ENCODE peak calls at places on chromosomes 5 and 9, in six cellular contexts. One of them, this sample, is unnamed.

GRCh38 chr9:69351227-69351626 is 26.2 kb downstream of the ENTREP1 start:
- DNase-seq in B cell: no peak
- DNase-seq in ovary: no peak
- DNase-seq in mammary epithelial cell: no peak
- DNase-seq in WTC11: no peak
- DNase-seq in stomach: no peak
- DNase-seq in this sample: no peak

GRCh38 chr5:149466457-149466972 is 84.7 kb downstream of the CSNK1A1 start:
- DNase-seq in B cell: no peak
- DNase-seq in ovary: no peak
- DNase-seq in mammary epithelial cell: peak
- DNase-seq in WTC11: no peak
- DNase-seq in stomach: no peak
- DNase-seq in this sample: peak

GRCh38 chr5:177447066-177447610 is 524 bp downstream of the PRR7 start:
- DNase-seq in B cell: peak
- DNase-seq in ovary: peak
- DNase-seq in mammary epithelial cell: peak
- DNase-seq in WTC11: peak
- DNase-seq in stomach: peak
- DNase-seq in this sample: peak

GRCh38 chr5:91306497-91306896 is 76.6 kb downstream of the ARRDC3 start:
- DNase-seq in B cell: no peak
- DNase-seq in ovary: no peak
- DNase-seq in mammary epithelial cell: no peak
- DNase-seq in WTC11: no peak
- DNase-seq in stomach: no peak
- DNase-seq in this sample: peak

GRCh38 chr9:75890541-75891276 is at the start of gene PCSK5:
- DNase-seq in B cell: peak
- DNase-seq in ovary: peak
- DNase-seq in mammary epithelial cell: peak
- DNase-seq in WTC11: peak
- DNase-seq in stomach: peak
- DNase-seq in this sample: peak

GRCh38 chr9:130948266-130948665 is 9.2 kb upstream of the FIBCD1 start:
- DNase-seq in B cell: no peak
- DNase-seq in ovary: no peak
- DNase-seq in mammary epithelial cell: peak
- DNase-seq in WTC11: no peak
- DNase-seq in stomach: no peak
- DNase-seq in this sample: peak

GRCh38 chr9:114991861-114992260 is 61.5 kb upstream of the TNFSF8 start:
- DNase-seq in B cell: no peak
- DNase-seq in ovary: no peak
- DNase-seq in mammary epithelial cell: no peak
- DNase-seq in WTC11: no peak
- DNase-seq in stomach: no peak
- DNase-seq in this sample: no peak

GRCh38 chr5:175052351-175052750 is 328.0 kb downstream of the MSX2 start:
- DNase-seq in B cell: no peak
- DNase-seq in ovary: no peak
- DNase-seq in mammary epithelial cell: no peak
- DNase-seq in WTC11: no peak
- DNase-seq in stomach: no peak
- DNase-seq in this sample: no peak

GRCh38 chr5:11064763-11065450 is 303.9 kb upstream of the DAP start:
- DNase-seq in B cell: no peak
- DNase-seq in ovary: no peak
- DNase-seq in mammary epithelial cell: no peak
- DNase-seq in WTC11: no peak
- DNase-seq in stomach: no peak
- DNase-seq in this sample: no peak

DNA sequence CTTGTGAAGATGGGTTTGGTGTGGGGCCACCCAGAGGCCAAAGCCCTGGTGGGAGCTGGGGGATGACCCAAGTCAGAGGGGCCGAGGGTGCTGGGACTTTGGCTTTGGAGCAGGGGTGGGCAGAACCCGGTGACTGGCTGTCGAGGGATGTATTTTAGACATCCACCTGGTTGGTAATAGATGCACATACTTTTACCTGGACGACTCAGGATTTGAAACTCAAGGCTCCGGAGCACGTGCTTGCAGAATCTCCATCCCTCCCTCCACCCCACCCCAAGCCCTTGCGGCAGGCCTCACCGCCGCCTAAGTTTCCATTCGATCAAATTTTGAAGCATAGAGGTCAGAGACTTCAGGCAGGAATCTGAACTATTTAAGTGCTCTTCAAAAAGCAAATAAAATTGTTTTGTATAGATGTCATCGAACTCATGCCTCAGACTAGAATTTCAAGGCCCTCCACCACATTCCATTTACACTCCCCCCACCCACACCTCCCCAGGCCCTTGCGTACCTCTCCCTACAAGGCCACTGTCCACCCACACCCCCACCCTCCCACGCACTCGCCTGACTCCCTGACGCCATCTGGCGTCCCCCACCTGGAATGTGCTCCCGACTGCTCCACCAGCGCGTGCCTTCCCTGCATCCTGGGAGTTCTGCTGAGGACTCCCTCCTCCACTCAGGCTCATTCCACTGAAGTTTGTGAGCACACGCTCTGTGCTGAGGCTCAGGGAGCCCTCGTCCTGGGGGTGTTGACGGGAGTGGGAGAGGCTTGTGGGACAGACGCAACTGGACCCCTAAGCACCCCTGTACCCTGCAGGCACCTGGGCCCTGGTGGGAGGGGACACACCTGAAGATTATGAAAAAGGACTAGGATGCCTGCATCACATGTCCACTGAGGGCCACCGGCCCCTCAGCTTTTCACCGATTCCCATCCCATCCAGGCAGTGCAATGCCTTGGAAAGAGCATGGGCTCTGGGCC is 56.4 kb upstream of the RPL26L1 start:
- DNase-seq in B cell: no peak
- DNase-seq in ovary: peak
- DNase-seq in mammary epithelial cell: no peak
- DNase-seq in WTC11: peak
- DNase-seq in stomach: peak
- DNase-seq in this sample: peak
- TF ChIP-seq CTCF in B cell: no peak
- TF ChIP-seq CTCF in ovary: peak
- TF ChIP-seq CTCF in mammary epithelial cell: peak
- TF ChIP-seq CTCF in WTC11: no peak
- TF ChIP-seq CTCF in stomach: peak
- TF ChIP-seq CTCF in this sample: peak

DNA sequence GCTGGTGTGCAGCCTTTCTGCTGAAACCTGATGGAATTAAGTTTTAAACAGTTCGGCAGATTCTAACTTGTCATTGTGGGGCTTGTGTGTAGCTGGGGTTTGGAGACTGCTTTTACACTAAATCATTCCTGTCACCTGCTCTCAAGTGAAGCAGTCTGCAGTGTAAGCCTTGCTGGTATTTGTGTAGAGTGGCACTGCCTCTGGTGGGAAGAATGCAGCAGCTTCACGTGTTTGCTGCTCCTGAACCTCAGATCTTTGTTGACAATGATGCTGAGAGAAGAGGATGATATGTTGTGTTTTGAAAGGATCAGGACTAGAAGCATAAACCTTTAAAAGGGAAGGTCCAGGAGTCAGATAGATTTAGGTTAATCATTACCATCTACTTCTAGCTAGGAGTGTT is 88.1 kb downstream of the KDM4C start:
- DNase-seq in B cell: no peak
- DNase-seq in ovary: no peak
- DNase-seq in mammary epithelial cell: no peak
- DNase-seq in WTC11: peak
- DNase-seq in stomach: no peak
- DNase-seq in this sample: no peak
- TF ChIP-seq CTCF in B cell: no peak
- TF ChIP-seq CTCF in ovary: no peak
- TF ChIP-seq CTCF in mammary epithelial cell: no peak
- TF ChIP-seq CTCF in WTC11: no peak
- TF ChIP-seq CTCF in stomach: no peak
- TF ChIP-seq CTCF in this sample: no peak

GRCh38 chr5:92519717-92520632 is 1061.0 kb downstream of the NR2F1-AS1 start:
- DNase-seq in B cell: no peak
- DNase-seq in ovary: no peak
- DNase-seq in mammary epithelial cell: no peak
- DNase-seq in WTC11: no peak
- DNase-seq in stomach: no peak
- DNase-seq in this sample: peak
- TF ChIP-seq CTCF in B cell: no peak
- TF ChIP-seq CTCF in ovary: no peak
- TF ChIP-seq CTCF in mammary epithelial cell: no peak
- TF ChIP-seq CTCF in WTC11: no peak
- TF ChIP-seq CTCF in stomach: no peak
- TF ChIP-seq CTCF in this sample: no peak

GRCh38 chr5:56479701-56480304 is 246.7 kb upstream of the ANKRD55 start:
- DNase-seq in B cell: peak
- DNase-seq in ovary: peak
- DNase-seq in mammary epithelial cell: no peak
- DNase-seq in WTC11: no peak
- DNase-seq in stomach: no peak
- DNase-seq in this sample: no peak

GRCh38 chr5:56480305-56481146 is 247.4 kb upstream of the ANKRD55 start:
- DNase-seq in B cell: peak
- DNase-seq in ovary: peak
- DNase-seq in mammary epithelial cell: peak
- DNase-seq in WTC11: peak
- DNase-seq in stomach: peak
- DNase-seq in this sample: peak

GRCh38 chr5:56479126-56479525 is 246.0 kb upstream of the ANKRD55 start:
- DNase-seq in B cell: peak
- DNase-seq in ovary: no peak
- DNase-seq in mammary epithelial cell: no peak
- DNase-seq in WTC11: no peak
- DNase-seq in stomach: no peak
- DNase-seq in this sample: no peak

GRCh38 chr5:56481147-56481997 is 248.2 kb upstream of the ANKRD55 start:
- DNase-seq in B cell: peak
- DNase-seq in ovary: peak
- DNase-seq in mammary epithelial cell: peak
- DNase-seq in WTC11: peak
- DNase-seq in stomach: peak
- DNase-seq in this sample: peak

DNA sequence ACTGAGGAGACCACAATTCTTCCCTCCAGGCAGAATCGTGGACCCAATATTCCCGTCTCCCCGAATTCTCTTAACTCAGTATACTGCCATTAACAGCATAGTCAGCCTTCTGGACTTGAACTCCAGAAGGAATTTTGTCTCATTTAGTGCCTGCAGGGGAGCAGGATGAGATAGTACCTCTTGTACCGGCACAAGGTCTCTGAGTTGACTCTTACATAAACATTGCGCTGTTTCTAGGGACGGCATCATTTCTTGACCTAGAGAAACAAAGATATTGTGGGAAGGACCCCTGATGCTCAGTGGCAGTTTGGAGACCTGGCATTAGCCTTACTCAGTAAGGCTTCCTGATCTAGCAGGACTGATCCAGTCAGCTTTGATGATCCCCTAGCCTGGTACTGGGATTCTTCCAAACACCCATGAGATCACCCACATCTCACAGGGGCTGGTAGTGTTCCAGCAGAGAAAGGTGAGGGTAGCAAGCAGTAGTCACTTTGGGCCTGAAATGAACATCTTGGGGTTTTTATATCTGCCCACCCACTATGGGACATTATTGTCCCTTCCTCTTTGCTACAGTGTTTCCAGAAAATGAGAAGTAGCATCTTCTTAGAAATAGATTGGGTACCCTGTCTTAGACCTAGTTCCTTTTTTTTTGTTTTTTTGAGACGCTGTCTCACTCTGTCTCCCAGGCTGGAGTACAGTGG is 249.0 kb upstream of the ANKRD55 start:
- DNase-seq in B cell: peak
- DNase-seq in ovary: no peak
- DNase-seq in mammary epithelial cell: no peak
- DNase-seq in WTC11: no peak
- DNase-seq in stomach: no peak
- DNase-seq in this sample: no peak
- TF ChIP-seq CTCF in B cell: peak
- TF ChIP-seq CTCF in ovary: no peak
- TF ChIP-seq CTCF in mammary epithelial cell: no peak
- TF ChIP-seq CTCF in WTC11: no peak
- TF ChIP-seq CTCF in stomach: no peak
- TF ChIP-seq CTCF in this sample: no peak